ENCODE peak calls at places on chromosomes 1 and 21, in six cellular contexts. I, V, B, T, Y and U are unnamed samples.

GRCh38 chr1:203328714-203329122 is 22.2 kb downstream of the FMOD start:
- DNase-seq in I (no peak), V (no peak), B (peak), T (peak), Y (peak), U (peak)

GRCh38 chr1:229298887-229299503 is 28.1 kb downstream of the RAB4A start:
- DNase-seq in I (no peak), V (no peak), B (no peak), T (no peak), Y (no peak), U (no peak)

GRCh38 chr21:18350216-18350615 is 53.4 kb downstream of the TMPRSS15 start:
- DNase-seq in I (no peak), V (no peak), B (no peak), T (peak), Y (peak), U (no peak)

GRCh38 chr1:34500451-34500850 is 254.4 kb upstream of the GJB5 start:
- DNase-seq in I (no peak), V (peak), B (no peak), T (peak), Y (peak), U (no peak)

GRCh38 chr21:44582055-44582454 is 1.7 kb upstream of the KRTAP10-5 start:
- DNase-seq in I (no peak), V (no peak), B (no peak), T (no peak), Y (no peak), U (no peak)

GRCh38 chr21:45544449-45545235 is 2.4 kb upstream of the SLC19A1 start:
- DNase-seq in I (no peak), V (no peak), B (no peak), T (no peak), Y (no peak), U (no peak)

GRCh38 chr21:37821791-37822450 is 94.3 kb downstream of the KCNJ6 start:
- DNase-seq in I (no peak), V (no peak), B (no peak), T (no peak), Y (no peak), U (no peak)

GRCh38 chr1:44453798-44454349 is 48.8 kb downstream of the RNF220 start:
- DNase-seq in I (no peak), V (no peak), B (no peak), T (no peak), Y (no peak), U (no peak)

GRCh38 chr1:153607381-153607780 is 5.6 kb downstream of the S100A16 start:
- DNase-seq in I (no peak), V (no peak), B (no peak), T (no peak), Y (no peak), U (no peak)

GRCh38 chr1:110370827-110371226 is 20.0 kb downstream of the SLC16A4 start:
- DNase-seq in I (no peak), V (no peak), B (no peak), T (peak), Y (peak), U (no peak)

GRCh38 chr1:117562581-117563491 is 43.0 kb upstream of the TENT5C start:
- DNase-seq in I (no peak), V (no peak), B (no peak), T (no peak), Y (no peak), U (no peak)

GRCh38 chr1:30786264-30786991 is 28.9 kb upstream of the LAPTM5 start:
- DNase-seq in I (no peak), V (no peak), B (no peak), T (no peak), Y (no peak), U (no peak)

GRCh38 chr21:15212214-15212613 is 147.4 kb upstream of the NRIP1 start:
- DNase-seq in I (no peak), V (no peak), B (no peak), T (no peak), Y (no peak), U (no peak)

GRCh38 chr1:207362962-207363858 is 41.7 kb downstream of the CD55 start:
- DNase-seq in I (no peak), V (no peak), B (no peak), T (peak), Y (no peak), U (no peak)

GRCh38 chr1:11335417-11336070 is 62.5 kb downstream of the UBIAD1 start:
- DNase-seq in I (no peak), V (no peak), B (no peak), T (no peak), Y (no peak), U (no peak)

GRCh38 chr21:26806734-26807372 is 38.4 kb downstream of the ADAMTS1 start:
- DNase-seq in I (no peak), V (no peak), B (no peak), T (peak), Y (no peak), U (no peak)

GRCh38 chr1:94039514-94039870 is 81.5 kb downstream of the ABCA4 start:
- DNase-seq in I (no peak), V (no peak), B (peak), T (peak), Y (peak), U (no peak)

GRCh38 chr1:234537236-234537635 is 58.3 kb upstream of the TARBP1 start:
- DNase-seq in I (no peak), V (no peak), B (no peak), T (no peak), Y (no peak), U (no peak)

GRCh38 chr1:2101531-2101930 is 51.3 kb downstream of the PRKCZ start:
- DNase-seq in I (no peak), V (no peak), B (no peak), T (no peak), Y (no peak), U (no peak)